ENCODE peak calls at places on chromosomes 3 and 15, in nine cellular contexts. Q is fibroblast of the aortic adventitia; H is nephron progenitor cell; N is activated CD8-positive, alpha-beta memory T cell treated with anti-CD3 and anti-CD28 coated beads for 48 hours; Y is activated gamma-delta T cell treated with Interleukin-2 at 50 U/mL for 16 hours; U is KBM-7; I is left lung; P is HCT116; O is T-helper 2 cell. E is an unnamed sample.

GRCh38 chr3:127746400-127747057 is 73.8 kb downstream of the ABTB1 start:
- DNase-seq in P (no peak), N (no peak), Q (no peak), U (no peak), I (peak; percentile 62), O (no peak), H (no peak), Y (no peak), E (no peak)

GRCh38 chr3:182303169-182303568 is 490.1 kb upstream of the ATP11B start:
- DNase-seq in H (no peak), N (no peak), P (no peak), Y (no peak), Q (no peak), I (no peak), O (no peak), U (no peak), E (no peak)

GRCh38 chr3:23594897-23595670 is 210.7 kb upstream of the UBE2E1 start:
- DNase-seq in H (no peak), O (no peak), U (no peak), P (no peak), N (no peak), Y (no peak), Q (peak; percentile 41), I (no peak), E (no peak)

GRCh38 chr15:60744826-60745225 is 265.9 kb upstream of the ICE2 start:
- DNase-seq in O (no peak), Y (no peak), H (no peak), N (no peak), U (no peak), P (no peak), Q (peak; percentile 25), I (no peak), E (no peak)

GRCh38 chr3:105480771-105481170 is 114.1 kb downstream of the ALCAM start:
- DNase-seq in Q (no peak), Y (no peak), U (no peak), P (no peak), N (no peak), I (no peak), O (no peak), H (peak; percentile 12), E (no peak)

GRCh38 chr3:146817705-146818104 is 212.6 kb upstream of the PLSCR5 start:
- DNase-seq in P (peak; percentile 26), O (no peak), H (no peak), Y (no peak), N (no peak), U (no peak), Q (peak; percentile 57), I (no peak), E (no peak)

GRCh38 chr3:172104471-172105072 is 65.2 kb downstream of the FNDC3B start:
- DNase-seq in Y (no peak), U (no peak), Q (peak; percentile 37), P (no peak), O (no peak), H (peak; percentile 34), N (no peak), I (no peak), E (no peak)

GRCh38 chr3:135641771-135642170 is 323.8 kb upstream of the PPP2R3A start:
- DNase-seq in Y (no peak), Q (no peak), I (no peak), N (no peak), O (no peak), P (no peak), H (no peak), U (no peak), E (no peak)

GRCh38 chr3:13598926-13599886 is 50.3 kb downstream of the FBLN2 start:
- DNase-seq in I (no peak), O (no peak), N (no peak), Q (peak; percentile 45), P (no peak), H (no peak), Y (no peak), U (no peak), E (no peak)

GRCh38 chr3:184261270-184262165 is at the start of gene CAMK2N2:
- DNase-seq in Q (peak; percentile 18), P (no peak), U (peak; percentile 63), O (peak; percentile 46), Y (peak; percentile 38), H (peak; percentile 78), N (no peak), I (peak; percentile 60), E (peak; percentile 43)

GRCh38 chr15:90449206-90449735 is 61.2 kb downstream of the IQGAP1 start:
- DNase-seq in O (no peak), Q (no peak), I (no peak), U (no peak), N (no peak), Y (no peak), P (no peak), H (no peak), E (no peak)

GRCh38 chr3:122377975-122378374 is 5.1 kb downstream of the MIX23 start:
- DNase-seq in I (no peak), O (no peak), P (no peak), N (no peak), U (no peak), H (no peak), Y (no peak), Q (no peak), E (no peak)

GRCh38 chr3:61589856-61590255 is 28.5 kb downstream of the PTPRG start:
- DNase-seq in O (no peak), I (no peak), Y (no peak), N (no peak), U (no peak), P (no peak), Q (peak; percentile 61), H (no peak), E (no peak)

GRCh38 chr15:35458176-35458856 is 87.6 kb downstream of the DPH6 start:
- DNase-seq in H (no peak), U (no peak), Q (no peak), P (no peak), N (no peak), Y (no peak), O (no peak), I (no peak), E (no peak)

GRCh38 chr3:195546130-195546560 is 3.0 kb upstream of the PPP1R2 start:
- DNase-seq in I (no peak), H (no peak), U (no peak), P (peak; percentile 86), O (no peak), N (no peak), Y (no peak), Q (peak; percentile 91), E (no peak)

GRCh38 chr3:197027151-197027895 is 2.3 kb downstream of the MELTF start:
- DNase-seq in I (no peak), H (no peak), Y (no peak), U (no peak), O (no peak), P (no peak), N (no peak), Q (no peak), E (no peak)

GRCh38 chr3:139423232-139423631 is 33.8 kb upstream of the COPB2 start:
- DNase-seq in N (no peak), I (no peak), H (no peak), U (no peak), P (no peak), O (no peak), Y (no peak), Q (no peak), E (no peak)

GRCh38 chr3:188284455-188285212 is 130.7 kb downstream of the LPP start:
- DNase-seq in H (no peak), U (no peak), Y (no peak), I (no peak), N (no peak), Q (no peak), P (no peak), O (no peak), E (no peak)

GRCh38 chr15:65993226-65993625 is 123.9 kb downstream of the RAB11A start:
- DNase-seq in O (no peak), Q (no peak), I (no peak), N (no peak), H (peak; percentile 34), Y (no peak), P (no peak), U (no peak), E (no peak)

GRCh38 chr3:113552851-113553250 is 20.5 kb downstream of the SIDT1 start:
- DNase-seq in Q (no peak), I (no peak), Y (peak; percentile 10), U (peak; percentile 49), O (no peak), P (no peak), N (no peak), H (no peak), E (no peak)

GRCh38 chr15:78996876-78997275 is 52.0 kb upstream of the CTSH start:
- DNase-seq in H (no peak), P (no peak), N (no peak), Q (no peak), O (no peak), I (no peak), Y (no peak), U (no peak), E (no peak)

GRCh38 chr3:184354121-184354728 is 7.2 kb downstream of the CLCN2 start:
- DNase-seq in N (peak; percentile 45), P (no peak), H (peak; percentile 82), Q (no peak), U (peak; percentile 30), Y (peak; percentile 65), O (peak; percentile 49), I (peak; percentile 45), E (peak; percentile 57)

E was measured in activated B cell treated with CpG ODN at 0.5 μM for 24 hours.